ENCODE peak calls at places on chromosomes 4 and X, in five cellular contexts. One of them, this sample, is unnamed. For H3K4me1, the result is how much of the 10 kb centered on the place peaks cover.

GRCh38 chr4:104490096-104490769 is 4.5 kb downstream of the CXXC4 start:
- DNase-seq in neural progenitor cell: peak
- DNase-seq in psoas muscle: no peak
- DNase-seq in lower lobe of right lung: no peak
- DNase-seq in spleen: no peak
- DNase-seq in this sample: no peak

GRCh38 chrX:73561791-73562190 is 1.2 kb upstream of the CHIC1 start:
- DNase-seq in neural progenitor cell: no peak
- DNase-seq in psoas muscle: no peak
- DNase-seq in lower lobe of right lung: no peak
- DNase-seq in spleen: no peak
- DNase-seq in this sample: no peak

GRCh38 chr4:94226763-94227162 is 19.1 kb downstream of the SMARCAD1 start:
- DNase-seq in neural progenitor cell: no peak
- DNase-seq in psoas muscle: no peak
- DNase-seq in lower lobe of right lung: no peak
- DNase-seq in spleen: no peak
- DNase-seq in this sample: no peak

GRCh38 chr4:53695540-53696463 is 104.5 kb upstream of the LNX1 start:
- DNase-seq in neural progenitor cell: no peak
- DNase-seq in psoas muscle: no peak
- DNase-seq in lower lobe of right lung: no peak
- DNase-seq in spleen: no peak
- DNase-seq in this sample: no peak

GRCh38 chr4:76430519-76431388 is 4.3 kb upstream of the SHROOM3 start:
- DNase-seq in neural progenitor cell: peak
- DNase-seq in psoas muscle: no peak
- DNase-seq in lower lobe of right lung: no peak
- DNase-seq in spleen: no peak
- DNase-seq in this sample: no peak

GRCh38 chrX:10242036-10242435 is 85.3 kb downstream of the CLCN4 start:
- DNase-seq in neural progenitor cell: no peak
- DNase-seq in psoas muscle: no peak
- DNase-seq in lower lobe of right lung: no peak
- DNase-seq in spleen: no peak
- DNase-seq in this sample: no peak

GRCh38 chrX:119501511-119502148 is 33.4 kb downstream of the SLC25A5 start:
- DNase-seq in neural progenitor cell: no peak
- DNase-seq in psoas muscle: no peak
- DNase-seq in lower lobe of right lung: no peak
- DNase-seq in spleen: no peak
- DNase-seq in this sample: no peak

GRCh38 chr4:7904108-7904516 is 35.5 kb downstream of the AFAP1 start:
- DNase-seq in neural progenitor cell: no peak
- DNase-seq in psoas muscle: no peak
- DNase-seq in lower lobe of right lung: no peak
- DNase-seq in spleen: no peak
- DNase-seq in this sample: no peak

GRCh38 chrX:136031626-136032025 is 46.4 kb downstream of the SLC9A6 start:
- DNase-seq in neural progenitor cell: no peak
- DNase-seq in psoas muscle: no peak
- DNase-seq in lower lobe of right lung: no peak
- DNase-seq in spleen: no peak
- DNase-seq in this sample: no peak

GRCh38 chr4:92514632-92515031 is 210.9 kb downstream of the GRID2 start:
- DNase-seq in neural progenitor cell: peak
- DNase-seq in psoas muscle: no peak
- DNase-seq in lower lobe of right lung: no peak
- DNase-seq in spleen: no peak
- DNase-seq in this sample: no peak

GRCh38 chr4:71004281-71004851 is 10.9 kb downstream of the DCK start:
- DNase-seq in neural progenitor cell: peak
- DNase-seq in psoas muscle: no peak
- DNase-seq in lower lobe of right lung: no peak
- DNase-seq in spleen: peak
- DNase-seq in this sample: no peak

GRCh38 chr4:122819708-122820449 is 6.8 kb upstream of the FGF2 start:
- DNase-seq in neural progenitor cell: no peak
- DNase-seq in psoas muscle: no peak
- DNase-seq in lower lobe of right lung: no peak
- DNase-seq in spleen: no peak
- DNase-seq in this sample: no peak

GRCh38 chrX:17588303-17588702 is 149.0 kb upstream of the SCML1 start:
- DNase-seq in neural progenitor cell: no peak
- DNase-seq in psoas muscle: no peak
- DNase-seq in lower lobe of right lung: no peak
- DNase-seq in spleen: no peak
- DNase-seq in this sample: no peak

GRCh38 chrX:25156323-25156722 is 140.6 kb upstream of the ARX start:
- DNase-seq in neural progenitor cell: no peak
- DNase-seq in psoas muscle: no peak
- DNase-seq in lower lobe of right lung: no peak
- DNase-seq in spleen: no peak
- DNase-seq in this sample: no peak

GRCh38 chrX:69138512-69138911 is 26.7 kb downstream of the PJA1 start:
- DNase-seq in neural progenitor cell: no peak
- DNase-seq in psoas muscle: no peak
- DNase-seq in lower lobe of right lung: no peak
- DNase-seq in spleen: peak
- DNase-seq in this sample: no peak

GRCh38 chrX:154596290-154596929 is 11.5 kb downstream of the CTAG1A start:
- DNase-seq in neural progenitor cell: peak
- DNase-seq in psoas muscle: no peak
- DNase-seq in lower lobe of right lung: no peak
- DNase-seq in spleen: no peak
- DNase-seq in this sample: peak

GRCh38 chr4:54659213-54660144 is 1.7 kb downstream of the KIT start:
- DNase-seq in neural progenitor cell: peak
- DNase-seq in psoas muscle: no peak
- DNase-seq in lower lobe of right lung: no peak
- DNase-seq in spleen: no peak
- DNase-seq in this sample: no peak

DNA sequence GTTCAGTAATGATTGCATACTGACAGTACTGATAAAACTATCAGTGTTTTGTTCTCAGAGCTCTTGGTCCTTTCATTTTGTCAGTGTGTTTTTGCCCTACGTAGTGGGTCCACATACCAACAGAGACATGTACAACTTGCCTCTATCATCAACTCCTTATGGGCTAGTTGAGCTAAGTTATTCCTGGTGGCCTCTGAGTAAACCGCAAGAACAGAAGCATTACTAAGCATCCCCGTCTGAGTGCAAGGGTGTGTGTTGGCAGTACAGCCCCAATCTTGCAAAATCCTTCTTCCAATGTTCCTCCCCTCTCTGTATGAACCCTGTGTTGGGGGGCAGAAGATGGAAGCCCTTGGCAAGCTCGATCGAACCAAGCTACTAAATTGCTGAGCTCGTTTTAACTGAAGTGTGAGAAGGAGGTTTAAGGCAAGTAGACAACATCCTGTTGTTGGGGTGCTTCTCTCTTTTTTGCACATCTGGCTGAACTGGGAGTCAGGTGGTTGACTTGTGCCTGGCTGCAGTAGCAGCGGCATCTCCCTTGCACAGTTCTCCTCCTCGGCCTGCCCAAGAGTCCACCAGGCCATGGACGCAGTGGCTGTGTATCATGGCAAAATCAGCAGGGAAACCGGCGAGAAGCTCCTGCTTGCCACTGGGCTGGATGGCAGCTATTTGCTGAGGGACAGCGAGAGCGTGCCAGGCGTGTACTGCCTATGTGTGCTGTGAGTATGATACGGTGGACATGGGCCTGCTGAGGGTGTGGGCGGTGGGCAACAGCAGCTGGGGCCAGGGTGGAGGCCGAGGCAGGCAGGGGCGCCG is at the start of gene SH2D1A:
- DNase-seq in neural progenitor cell: no peak
- DNase-seq in psoas muscle: no peak
- DNase-seq in lower lobe of right lung: no peak
- DNase-seq in spleen: peak
- DNase-seq in this sample: no peak
- H3K4me1 ChIP-seq in neural progenitor cell: under half
- H3K4me1 ChIP-seq in psoas muscle: under half
- H3K4me1 ChIP-seq in lower lobe of right lung: under half
- H3K4me1 ChIP-seq in spleen: under half
- H3K4me1 ChIP-seq in this sample: under half

GRCh38 chr4:16032871-16033505 is 50.8 kb downstream of the PROM1 start:
- DNase-seq in neural progenitor cell: peak
- DNase-seq in psoas muscle: no peak
- DNase-seq in lower lobe of right lung: no peak
- DNase-seq in spleen: no peak
- DNase-seq in this sample: no peak

GRCh38 chr4:16032382-16032743 is 51.5 kb downstream of the PROM1 start:
- DNase-seq in neural progenitor cell: no peak
- DNase-seq in psoas muscle: no peak
- DNase-seq in lower lobe of right lung: no peak
- DNase-seq in spleen: no peak
- DNase-seq in this sample: no peak

GRCh38 chr4:16029886-16030285 is 53.9 kb downstream of the PROM1 start:
- DNase-seq in neural progenitor cell: no peak
- DNase-seq in psoas muscle: no peak
- DNase-seq in lower lobe of right lung: no peak
- DNase-seq in spleen: no peak
- DNase-seq in this sample: no peak

GRCh38 chr4:16029329-16029728 is 54.5 kb downstream of the PROM1 start:
- DNase-seq in neural progenitor cell: no peak
- DNase-seq in psoas muscle: no peak
- DNase-seq in lower lobe of right lung: no peak
- DNase-seq in spleen: no peak
- DNase-seq in this sample: no peak

GRCh38 chr4:16031554-16032381 is 52.1 kb downstream of the PROM1 start:
- DNase-seq in neural progenitor cell: no peak
- DNase-seq in psoas muscle: no peak
- DNase-seq in lower lobe of right lung: no peak
- DNase-seq in spleen: no peak
- DNase-seq in this sample: no peak
- H3K4me1 ChIP-seq in neural progenitor cell: under half
- H3K4me1 ChIP-seq in psoas muscle: under half
- H3K4me1 ChIP-seq in lower lobe of right lung: under half
- H3K4me1 ChIP-seq in spleen: under half
- H3K4me1 ChIP-seq in this sample: under half

GRCh38 chr4:20331642-20332041 is 79.9 kb downstream of the SLIT2 start:
- DNase-seq in neural progenitor cell: no peak
- DNase-seq in psoas muscle: no peak
- DNase-seq in lower lobe of right lung: no peak
- DNase-seq in spleen: no peak
- DNase-seq in this sample: no peak
- H3K4me1 ChIP-seq in neural progenitor cell: under half
- H3K4me1 ChIP-seq in psoas muscle: under half
- H3K4me1 ChIP-seq in lower lobe of right lung: under half
- H3K4me1 ChIP-seq in spleen: under half
- H3K4me1 ChIP-seq in this sample: under half

DNA sequence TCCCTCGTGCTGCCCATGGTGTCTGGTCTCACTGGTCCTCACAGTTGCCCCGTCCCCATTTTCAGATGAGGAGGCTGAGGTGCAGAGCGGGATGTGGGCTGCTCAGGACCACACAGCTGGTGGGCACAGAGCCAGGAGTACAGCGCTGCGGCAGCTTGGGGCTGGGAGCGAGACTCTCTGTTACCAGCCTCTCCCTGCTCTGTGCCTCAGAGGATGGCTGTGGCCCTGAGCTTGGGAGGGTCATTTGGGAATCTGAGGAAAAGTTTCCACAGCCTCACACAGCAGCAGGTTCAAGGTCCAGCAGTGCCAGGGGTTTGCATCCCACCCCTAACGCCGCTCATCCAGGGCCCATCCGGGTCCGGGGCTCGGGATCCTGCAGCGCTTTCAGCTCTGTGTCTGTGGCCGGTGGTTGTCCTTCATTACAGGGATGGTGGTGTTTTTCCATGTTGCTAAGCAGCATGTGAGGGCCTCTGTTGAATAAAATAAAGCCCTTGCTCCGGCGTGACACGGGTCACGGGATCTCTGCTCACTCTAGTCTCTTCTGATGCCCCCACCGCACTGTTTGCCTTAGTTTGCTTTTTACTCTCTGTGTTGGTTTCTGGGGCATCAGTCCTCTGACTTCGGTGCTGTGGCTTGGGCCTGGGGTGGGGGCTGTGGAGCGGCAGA is 6.4 kb downstream of the WFS1 start:
- DNase-seq in neural progenitor cell: no peak
- DNase-seq in psoas muscle: no peak
- DNase-seq in lower lobe of right lung: no peak
- DNase-seq in spleen: no peak
- DNase-seq in this sample: no peak
- H3K4me1 ChIP-seq in neural progenitor cell: under half
- H3K4me1 ChIP-seq in psoas muscle: under half
- H3K4me1 ChIP-seq in lower lobe of right lung: half or more
- H3K4me1 ChIP-seq in spleen: half or more
- H3K4me1 ChIP-seq in this sample: under half

GRCh38 chr4:153497988-153498967 is 32.1 kb downstream of the TMEM131L start:
- DNase-seq in neural progenitor cell: no peak
- DNase-seq in psoas muscle: no peak
- DNase-seq in lower lobe of right lung: no peak
- DNase-seq in spleen: no peak
- DNase-seq in this sample: no peak

GRCh38 chr4:153497091-153497531 is 31.0 kb downstream of the TMEM131L start:
- DNase-seq in neural progenitor cell: no peak
- DNase-seq in psoas muscle: no peak
- DNase-seq in lower lobe of right lung: no peak
- DNase-seq in spleen: no peak
- DNase-seq in this sample: no peak

GRCh38 chr4:153499005-153499404 is 32.8 kb downstream of the TMEM131L start:
- DNase-seq in neural progenitor cell: no peak
- DNase-seq in psoas muscle: no peak
- DNase-seq in lower lobe of right lung: no peak
- DNase-seq in spleen: no peak
- DNase-seq in this sample: no peak

GRCh38 chr4:153502584-153502983 is 36.4 kb downstream of the TMEM131L start:
- DNase-seq in neural progenitor cell: no peak
- DNase-seq in psoas muscle: no peak
- DNase-seq in lower lobe of right lung: no peak
- DNase-seq in spleen: no peak
- DNase-seq in this sample: no peak

GRCh38 chr4:153501578-153501977 is 35.4 kb downstream of the TMEM131L start:
- DNase-seq in neural progenitor cell: no peak
- DNase-seq in psoas muscle: no peak
- DNase-seq in lower lobe of right lung: no peak
- DNase-seq in spleen: no peak
- DNase-seq in this sample: no peak
- H3K4me1 ChIP-seq in neural progenitor cell: under half
- H3K4me1 ChIP-seq in psoas muscle: half or more
- H3K4me1 ChIP-seq in lower lobe of right lung: under half
- H3K4me1 ChIP-seq in spleen: half or more
- H3K4me1 ChIP-seq in this sample: under half

This sample was measured in RWPE2.